ENCODE peak calls at places on chromosomes 12 and 14, in seven cellular contexts. U, B, O, D, C, S and H are unnamed samples. For H3K4me1, the result is how much of the 10 kb centered on the place peaks cover.

GRCh38 chr14:103519837-103520212 is 2.8 kb downstream of the CKB start:
- DNase-seq in U (no peak), B (no peak), O (no peak), D (no peak), C (no peak), S (peak), H (no peak)

GRCh38 chr14:76584271-76584702 is 177.0 kb upstream of the VASH1 start:
- DNase-seq in U (no peak), B (no peak), O (no peak), D (no peak), C (no peak), S (no peak), H (no peak)

GRCh38 chr12:15532364-15532977 is 210.2 kb downstream of the PTPRO start:
- DNase-seq in U (peak), B (peak), O (peak), D (peak), C (peak), S (peak), H (peak)

GRCh38 chr12:109777544-109777943 is 55.7 kb downstream of the TRPV4 start:
- DNase-seq in U (peak), B (no peak), O (peak), D (peak), C (no peak), S (peak), H (peak)

GRCh38 chr12:130438711-130439110 is 101.0 kb downstream of the PIWIL1 start:
- DNase-seq in U (no peak), B (no peak), O (no peak), D (no peak), C (no peak), S (no peak), H (no peak)

GRCh38 chr12:108305520-108305919 is 33.6 kb downstream of the CMKLR1 start:
- DNase-seq in U (peak), B (no peak), O (no peak), D (peak), C (no peak), S (peak), H (no peak)

GRCh38 chr12:75982974-75983660 is 48.5 kb downstream of the PHLDA1 start:
- DNase-seq in U (peak), B (no peak), O (no peak), D (no peak), C (no peak), S (no peak), H (no peak)

GRCh38 chr14:56322531-56322930 is 204.3 kb downstream of the PELI2 start:
- DNase-seq in U (peak), B (no peak), O (no peak), D (peak), C (no peak), S (no peak), H (no peak)

GRCh38 chr14:24398943-24399801 is at the start of gene NYNRIN:
- DNase-seq in U (peak), B (peak), O (peak), D (peak), C (no peak), S (peak), H (peak)

GRCh38 chr14:70595443-70596185 is 4.8 kb downstream of the MED6 start:
- DNase-seq in U (no peak), B (no peak), O (peak), D (peak), C (no peak), S (no peak), H (peak)

GRCh38 chr12:105485321-105485910 is 154.9 kb downstream of the C12orf75 start:
- DNase-seq in U (peak), B (no peak), O (no peak), D (peak), C (no peak), S (peak), H (peak)

GRCh38 chr14:59028476-59029202 is 159.8 kb upstream of the DAAM1 start:
- DNase-seq in U (peak), B (peak), O (peak), D (peak), C (peak), S (peak), H (peak)

GRCh38 chr12:101782544-101782855 is 43.2 kb upstream of the SYCP3 start:
- DNase-seq in U (no peak), B (no peak), O (no peak), D (peak), C (no peak), S (no peak), H (no peak)

GRCh38 chr14:69107407-69108003 is 45.4 kb downstream of the DCAF5 start:
- DNase-seq in U (peak), B (no peak), O (peak), D (peak), C (no peak), S (peak), H (peak)

GRCh38 chr14:85528080-85528881 is 1.7 kb upstream of the FLRT2 start:
- DNase-seq in U (peak), B (peak), O (peak), D (peak), C (no peak), S (no peak), H (peak)

GRCh38 chr12:6890789-6891624 is 13.6 kb upstream of the LRRC23 start:
- DNase-seq in U (peak), B (peak), O (peak), D (peak), C (peak), S (peak), H (peak)

DNA sequence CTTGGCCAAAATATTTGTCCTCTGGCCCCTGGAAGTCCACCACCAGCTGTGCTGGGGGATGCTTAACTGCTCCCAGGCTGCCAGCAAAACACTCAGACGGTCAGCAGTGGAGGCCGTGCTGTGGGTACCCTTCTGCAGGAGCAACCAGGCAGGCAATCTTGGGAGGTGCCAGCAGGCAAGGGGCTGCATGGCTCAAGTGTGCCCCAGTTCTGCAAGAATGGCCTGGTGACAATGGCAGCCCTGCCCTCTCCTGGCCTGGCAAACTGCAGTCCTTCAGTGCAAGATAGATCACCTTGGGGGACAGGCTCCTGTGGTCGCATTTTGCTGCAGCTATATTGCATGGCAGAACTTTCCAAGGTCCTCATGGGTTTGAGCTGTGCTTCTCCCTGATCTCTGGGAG is 728.3 kb downstream of the TMTC2 start:
- DNase-seq in U (no peak), B (no peak), O (no peak), D (no peak), C (no peak), S (no peak), H (no peak)
- H2AK5ac ChIP-seq in U (no peak), B (no peak), O (no peak), D (no peak), C (no peak), S (no peak), H (no peak)

GRCh38 chr12:12450043-12450451 is 93.2 kb downstream of the BORCS5 start:
- DNase-seq in U (no peak), B (no peak), O (no peak), D (no peak), C (no peak), S (no peak), H (no peak)
- H3K27ac ChIP-seq in U (no peak), B (no peak), O (no peak), D (no peak), C (no peak), S (no peak), H (no peak)

GRCh38 chr12:124513297-124513867 is 54.0 kb downstream of the NCOR2 start:
- DNase-seq in U (no peak), B (no peak), O (peak), D (no peak), C (peak), S (no peak), H (peak)

GRCh38 chr12:124511259-124511985 is 56.0 kb downstream of the NCOR2 start:
- DNase-seq in U (no peak), B (no peak), O (no peak), D (no peak), C (no peak), S (no peak), H (no peak)

GRCh38 chr12:124514145-124514995 is 53.0 kb downstream of the NCOR2 start:
- DNase-seq in U (no peak), B (no peak), O (no peak), D (no peak), C (no peak), S (no peak), H (no peak)

GRCh38 chr12:124510301-124510970 is 57.0 kb downstream of the NCOR2 start:
- DNase-seq in U (no peak), B (no peak), O (peak), D (no peak), C (no peak), S (no peak), H (no peak)

GRCh38 chr12:124512667-124513296 is 54.6 kb downstream of the NCOR2 start:
- DNase-seq in U (peak), B (peak), O (peak), D (peak), C (peak), S (peak), H (peak)
- H3K4me1 ChIP-seq in U (half or more), B (under half), O (under half), D (under half), C (under half), S (under half), H (under half)

GRCh38 chr12:91636721-91637120 is 454.1 kb upstream of the DCN start:
- DNase-seq in U (no peak), B (no peak), O (no peak), D (no peak), C (no peak), S (no peak), H (no peak)
- H2AK5ac ChIP-seq in U (no peak), B (no peak), O (no peak), D (no peak), C (no peak), S (no peak), H (no peak)